ENCODE peak calls at places on chromosomes 3 and 15, in four cellular contexts. One of them, this sample, is unnamed.

GRCh38 chr3:44039006-44039405 is 202.7 kb upstream of the TOPAZ1 start:
- DNase-seq in stimulated activated CD4-positive, alpha-beta T cell treated with anti-CD3 and anti-CD28 coated beads, Interleukin-12 subunit alpha, Interleukin-12 subunit beta, amount 100 ng/mL, for 24 hours: no peak
- DNase-seq in activated CD8-positive, alpha-beta memory T cell treated with anti-CD3 and anti-CD28 coated beads, Interleukin-2, amount 10 ng/mL, durations not matched to agents 7 days and 5 days: no peak
- DNase-seq in A549: no peak
- DNase-seq in this sample: no peak

GRCh38 chr15:68081869-68082505 is 27.9 kb downstream of the PIAS1 start:
- DNase-seq in stimulated activated CD4-positive, alpha-beta T cell treated with anti-CD3 and anti-CD28 coated beads, Interleukin-12 subunit alpha, Interleukin-12 subunit beta, amount 100 ng/mL, for 24 hours: no peak
- DNase-seq in activated CD8-positive, alpha-beta memory T cell treated with anti-CD3 and anti-CD28 coated beads, Interleukin-2, amount 10 ng/mL, durations not matched to agents 7 days and 5 days: no peak
- DNase-seq in A549: no peak
- DNase-seq in this sample: no peak

GRCh38 chr15:40282870-40283614 is at the start of gene ANKRD63:
- DNase-seq in stimulated activated CD4-positive, alpha-beta T cell treated with anti-CD3 and anti-CD28 coated beads, Interleukin-12 subunit alpha, Interleukin-12 subunit beta, amount 100 ng/mL, for 24 hours: peak
- DNase-seq in activated CD8-positive, alpha-beta memory T cell treated with anti-CD3 and anti-CD28 coated beads, Interleukin-2, amount 10 ng/mL, durations not matched to agents 7 days and 5 days: no peak
- DNase-seq in A549: peak
- DNase-seq in this sample: no peak

GRCh38 chr3:29281265-29282228 is 676 bp downstream of the RBMS3 start:
- DNase-seq in stimulated activated CD4-positive, alpha-beta T cell treated with anti-CD3 and anti-CD28 coated beads, Interleukin-12 subunit alpha, Interleukin-12 subunit beta, amount 100 ng/mL, for 24 hours: no peak
- DNase-seq in activated CD8-positive, alpha-beta memory T cell treated with anti-CD3 and anti-CD28 coated beads, Interleukin-2, amount 10 ng/mL, durations not matched to agents 7 days and 5 days: no peak
- DNase-seq in A549: no peak
- DNase-seq in this sample: no peak

GRCh38 chr15:33098082-33099058 is 96.1 kb downstream of the FMN1 start:
- DNase-seq in stimulated activated CD4-positive, alpha-beta T cell treated with anti-CD3 and anti-CD28 coated beads, Interleukin-12 subunit alpha, Interleukin-12 subunit beta, amount 100 ng/mL, for 24 hours: no peak
- DNase-seq in activated CD8-positive, alpha-beta memory T cell treated with anti-CD3 and anti-CD28 coated beads, Interleukin-2, amount 10 ng/mL, durations not matched to agents 7 days and 5 days: no peak
- DNase-seq in A549: no peak
- DNase-seq in this sample: no peak

GRCh38 chr3:144028798-144029411 is 57.3 kb downstream of the DIPK2A start:
- DNase-seq in stimulated activated CD4-positive, alpha-beta T cell treated with anti-CD3 and anti-CD28 coated beads, Interleukin-12 subunit alpha, Interleukin-12 subunit beta, amount 100 ng/mL, for 24 hours: no peak
- DNase-seq in activated CD8-positive, alpha-beta memory T cell treated with anti-CD3 and anti-CD28 coated beads, Interleukin-2, amount 10 ng/mL, durations not matched to agents 7 days and 5 days: no peak
- DNase-seq in A549: no peak
- DNase-seq in this sample: no peak

GRCh38 chr3:165233521-165234195 is 37.5 kb upstream of the SLITRK3 start:
- DNase-seq in stimulated activated CD4-positive, alpha-beta T cell treated with anti-CD3 and anti-CD28 coated beads, Interleukin-12 subunit alpha, Interleukin-12 subunit beta, amount 100 ng/mL, for 24 hours: no peak
- DNase-seq in activated CD8-positive, alpha-beta memory T cell treated with anti-CD3 and anti-CD28 coated beads, Interleukin-2, amount 10 ng/mL, durations not matched to agents 7 days and 5 days: no peak
- DNase-seq in A549: no peak
- DNase-seq in this sample: no peak

GRCh38 chr3:52144034-52144795 is 10.0 kb downstream of the POC1A start:
- DNase-seq in stimulated activated CD4-positive, alpha-beta T cell treated with anti-CD3 and anti-CD28 coated beads, Interleukin-12 subunit alpha, Interleukin-12 subunit beta, amount 100 ng/mL, for 24 hours: peak
- DNase-seq in activated CD8-positive, alpha-beta memory T cell treated with anti-CD3 and anti-CD28 coated beads, Interleukin-2, amount 10 ng/mL, durations not matched to agents 7 days and 5 days: peak
- DNase-seq in A549: peak
- DNase-seq in this sample: peak

GRCh38 chr15:96142498-96142897 is 188.0 kb upstream of the NR2F2 start:
- DNase-seq in stimulated activated CD4-positive, alpha-beta T cell treated with anti-CD3 and anti-CD28 coated beads, Interleukin-12 subunit alpha, Interleukin-12 subunit beta, amount 100 ng/mL, for 24 hours: no peak
- DNase-seq in activated CD8-positive, alpha-beta memory T cell treated with anti-CD3 and anti-CD28 coated beads, Interleukin-2, amount 10 ng/mL, durations not matched to agents 7 days and 5 days: no peak
- DNase-seq in A549: no peak
- DNase-seq in this sample: no peak

GRCh38 chr3:66991478-66991877 is 6.6 kb upstream of the KBTBD8 start:
- DNase-seq in stimulated activated CD4-positive, alpha-beta T cell treated with anti-CD3 and anti-CD28 coated beads, Interleukin-12 subunit alpha, Interleukin-12 subunit beta, amount 100 ng/mL, for 24 hours: no peak
- DNase-seq in activated CD8-positive, alpha-beta memory T cell treated with anti-CD3 and anti-CD28 coated beads, Interleukin-2, amount 10 ng/mL, durations not matched to agents 7 days and 5 days: no peak
- DNase-seq in A549: no peak
- DNase-seq in this sample: no peak